ENCODE peak calls at places on chromosomes 2 and 18, in six cellular contexts. C is Peyer's patch, L is tibial nerve, B is ovary, O is breast epithelium, J is adrenal gland. D is an unnamed sample.

GRCh38 chr2:174522553-174522952 is 35.7 kb upstream of the GPR155 start:
- DNase-seq in J (no peak), B (no peak), O (no peak), L (no peak), C (no peak), D (no peak)

GRCh38 chr18:22846088-22846683 is 86.9 kb upstream of the RBBP8 start:
- DNase-seq in J (no peak), C (no peak), L (no peak), B (no peak), O (no peak), D (no peak)

GRCh38 chr18:10169064-10169562 is 255.3 kb downstream of the VAPA start:
- DNase-seq in B (no peak), L (no peak), J (no peak), C (no peak), O (no peak), D (no peak)

GRCh38 chr2:163558286-163559009 is 177.4 kb downstream of the FIGN start:
- DNase-seq in C (no peak), O (no peak), B (no peak), J (no peak), L (no peak), D (no peak)

GRCh38 chr2:67802296-67802695 is 260.5 kb downstream of the C1D start:
- DNase-seq in C (no peak), B (no peak), O (no peak), L (no peak), J (no peak), D (no peak)

GRCh38 chr2:172084734-172085459 is 410 bp upstream of the DLX1 start:
- DNase-seq in O (no peak), C (no peak), L (peak; percentile 70), J (peak; percentile 78), B (no peak), D (peak; percentile 50)

GRCh38 chr2:39390126-39390692 is 46.9 kb downstream of the MAP4K3 start:
- DNase-seq in C (no peak), B (no peak), L (no peak), J (no peak), O (no peak), D (no peak)

GRCh38 chr2:191173206-191173605 is 22.4 kb upstream of the STAT4 start:
- DNase-seq in B (no peak), C (no peak), O (no peak), L (no peak), J (no peak), D (no peak)

GRCh38 chr2:204046145-204046544 is 109.6 kb downstream of the ICOS start:
- DNase-seq in B (no peak), C (no peak), L (no peak), O (no peak), J (no peak), D (no peak)

GRCh38 chr18:51068111-51068510 is 38.1 kb downstream of the SMAD4 start:
- DNase-seq in O (no peak), B (no peak), L (no peak), C (no peak), J (no peak), D (no peak)

GRCh38 chr2:128714861-128715312 is 396.2 kb upstream of the HS6ST1 start:
- DNase-seq in O (no peak), L (no peak), J (no peak), C (no peak), B (no peak), D (no peak)

GRCh38 chr18:46706968-46707367 is 49.9 kb downstream of the ST8SIA5 start:
- DNase-seq in L (no peak), J (peak; percentile 46), O (no peak), C (no peak), B (no peak), D (no peak)

GRCh38 chr2:145253492-145253891 is 733.6 kb upstream of the ZEB2 start:
- DNase-seq in B (no peak), J (no peak), C (no peak), L (no peak), O (no peak), D (no peak)

GRCh38 chr2:70029814-70030409 is 57.4 kb upstream of the PCBP1 start:
- DNase-seq in L (peak; percentile 70), J (peak; percentile 74), O (no peak), B (peak; percentile 79), C (no peak), D (peak; percentile 62)

GRCh38 chr2:99401841-99402240 is 64.7 kb downstream of the EIF5B start:
- DNase-seq in J (no peak), C (no peak), L (no peak), O (no peak), B (no peak), D (no peak)

GRCh38 chr2:175965773-175966172 is 36.3 kb downstream of the LNPK start:
- DNase-seq in C (no peak), O (no peak), B (no peak), L (no peak), J (no peak), D (no peak)

GRCh38 chr2:19682493-19682892 is 219.3 kb downstream of the TTC32 start:
- DNase-seq in B (no peak), C (no peak), O (no peak), L (no peak), J (no peak), D (no peak)

GRCh38 chr18:36335476-36336279 is 38.2 kb downstream of the FHOD3 start:
- DNase-seq in O (no peak), J (no peak), L (no peak), B (no peak), C (no peak), D (no peak)

GRCh38 chr18:56353676-56354260 is 284.6 kb downstream of the TXNL1 start:
- DNase-seq in O (no peak), B (no peak), C (no peak), L (no peak), J (no peak), D (no peak)

GRCh38 chr2:179538406-179538805 is 273.8 kb upstream of the SESTD1 start:
- DNase-seq in O (no peak), B (no peak), L (no peak), C (no peak), J (no peak), D (no peak)

GRCh38 chr2:54396798-54397197 is 59.3 kb upstream of the SPTBN1 start:
- DNase-seq in O (no peak), J (no peak), B (no peak), L (no peak), C (no peak), D (no peak)

GRCh38 chr2:9554841-9555337 is 741 bp downstream of the ADAM17 start:
- DNase-seq in B (no peak), L (peak; percentile 61), C (peak; percentile 47), J (peak; percentile 35), O (no peak), D (peak; percentile 12)

GRCh38 chr2:236177967-236178909 is 10.1 kb upstream of the GBX2 start:
- DNase-seq in C (no peak), J (peak; percentile 54), L (peak; percentile 45), B (peak; percentile 38), O (no peak), D (no peak)

GRCh38 chr2:112625474-112626114 is 20.1 kb upstream of the SLC20A1 start:
- DNase-seq in C (no peak), L (no peak), O (no peak), J (no peak), B (no peak), D (no peak)

GRCh38 chr2:237627463-237628321 is at the start of gene LRRFIP1:
- DNase-seq in O (no peak), J (peak; percentile 47), L (no peak), B (peak; percentile 44), C (no peak), D (peak; percentile 77)
- TF ChIP-seq POLR2A in O (no peak), J (no peak), L (no peak), B (peak; percentile 34), C (no peak), D (peak; percentile 85)

GRCh38 chr2:200422532-200423262 is 87.2 kb downstream of the KCTD18 start:
- DNase-seq in L (no peak), B (no peak), J (no peak), C (no peak), O (no peak), D (no peak)
- TF ChIP-seq CTCF in L (no peak), B (no peak), J (no peak), C (no peak), O (no peak), D (no peak)

GRCh38 chr18:76521367-76521766 is 26.3 kb upstream of the ZNF516 start:
- DNase-seq in J (no peak), O (no peak), L (no peak), C (no peak), B (no peak), D (no peak)
- H3K36me3 ChIP-seq in J (no peaks in the 10 kb centered on the region), O (no peaks in the 10 kb centered on the region), L (no peaks in the 10 kb centered on the region), C (no peaks in the 10 kb centered on the region), B (no peaks in the 10 kb centered on the region), D (no peaks in the 10 kb centered on the region)

GRCh38 chr2:133054297-133054696 is 384.3 kb upstream of the LYPD1 start:
- DNase-seq in C (no peak), O (no peak), L (no peak), B (no peak), J (no peak), D (no peak)
- TF ChIP-seq POLR2A in C (no peak), O (no peak), L (no peak), B (no peak), J (no peak), D (no peak)

GRCh38 chr2:149487189-149487588 is 100.4 kb downstream of the MMADHC start:
- DNase-seq in J (no peak), O (no peak), C (no peak), L (no peak), B (no peak), D (no peak)
- TF ChIP-seq CTCF in J (no peak), O (no peak), C (peak; percentile 12), L (no peak), B (no peak), D (no peak)

GRCh38 chr18:73827801-73828200 is 319.8 kb downstream of the FBXO15 start:
- DNase-seq in B (no peak), O (no peak), L (no peak), C (no peak), J (no peak), D (no peak)

GRCh38 chr18:73829146-73829545 is 318.5 kb downstream of the FBXO15 start:
- DNase-seq in J (no peak), O (no peak), L (no peak), B (no peak), C (no peak), D (no peak)

GRCh38 chr18:73835039-73835438 is 312.6 kb downstream of the FBXO15 start:
- DNase-seq in B (no peak), O (no peak), L (no peak), C (no peak), J (no peak), D (no peak)

GRCh38 chr18:73835656-73836055 is 312.0 kb downstream of the FBXO15 start:
- DNase-seq in J (no peak), L (no peak), B (no peak), C (no peak), O (no peak), D (no peak)

GRCh38 chr18:73831688-73832087 is 315.9 kb downstream of the FBXO15 start:
- DNase-seq in O (no peak), C (no peak), B (no peak), L (no peak), J (no peak), D (no peak)
- H3K36me3 ChIP-seq in O (no peaks in the 10 kb centered on the region), C (no peaks in the 10 kb centered on the region), B (no peaks in the 10 kb centered on the region), L (no peaks in the 10 kb centered on the region), J (no peaks in the 10 kb centered on the region), D (no peaks in the 10 kb centered on the region)

GRCh38 chr2:26189123-26189522 is 16.2 kb downstream of the GAREM2 start:
- DNase-seq in O (no peak), L (no peak), B (no peak), C (no peak), J (no peak), D (no peak)
- TF ChIP-seq POLR2A in O (no peak), L (no peak), B (no peak), C (no peak), J (no peak), D (no peak)